ENCODE peak calls at places on chromosomes 5 and 9, in ten cellular contexts. U is foreskin keratinocyte; K is GM10248; Y is WTC11; L is AG09309; G is fibroblast of villous mesenchyme; I is kidney epithelial cell; A is lower leg skin; Z is IMR-90; J is CD8-positive, alpha-beta T cell. N is an unnamed sample.
A peak's percentile ranks its signal among the peaks of the same experiment; 100 is the strongest.

GRCh38 chr5:72501475-72501874 is 5.7 kb downstream of the ZNF366 start:
- DNase-seq in L (no peak), G (no peak), A (no peak), Y (no peak), K (no peak), I (no peak), J (no peak), U (no peak), Z (peak; percentile 34), N (no peak)

GRCh38 chr9:133612816-133613215 is 3.6 kb upstream of the FAM163B start:
- DNase-seq in G (no peak), Y (no peak), I (no peak), L (no peak), Z (no peak), U (no peak), K (no peak), A (no peak), J (no peak), N (no peak)

GRCh38 chr9:94443039-94443722 is 111.7 kb upstream of the PCAT7 start:
- DNase-seq in A (no peak), G (no peak), K (no peak), Z (no peak), L (no peak), J (no peak), I (peak; percentile 44), Y (no peak), U (no peak), N (no peak)

GRCh38 chr5:178590141-178590923 is at the start of gene COL23A1:
- DNase-seq in U (no peak), Z (peak; percentile 43), A (peak; percentile 88), L (no peak), J (peak; percentile 63), K (peak; percentile 59), I (no peak), Y (peak; percentile 70), G (peak; percentile 50), N (no peak)

GRCh38 chr5:160311491-160312138 is 749 bp downstream of the CCNJL start:
- DNase-seq in L (no peak), A (no peak), U (no peak), I (no peak), Y (peak; percentile 14), Z (no peak), J (no peak), K (no peak), G (no peak), N (no peak)

GRCh38 chr5:159094745-159095144 is 5.0 kb downstream of the EBF1 start:
- DNase-seq in L (peak; percentile 34), K (no peak), A (peak; percentile 95), J (peak; percentile 80), I (no peak), Z (peak; percentile 69), Y (peak; percentile 17), U (peak; percentile 45), G (peak; percentile 87), N (peak; percentile 74)

GRCh38 chr5:150428106-150428876 is 15.6 kb upstream of the CD74 start:
- DNase-seq in Y (no peak), A (peak; percentile 89), U (no peak), J (no peak), K (no peak), I (no peak), Z (no peak), G (peak; percentile 86), L (no peak), N (no peak)

GRCh38 chr9:128713411-128713780 is 10.5 kb downstream of the ZDHHC12 start:
- DNase-seq in G (no peak), Z (no peak), U (no peak), K (no peak), L (no peak), A (no peak), Y (no peak), I (no peak), J (no peak), N (no peak)

GRCh38 chr5:92641031-92641962 is 939.7 kb downstream of the NR2F1-AS1 start:
- DNase-seq in L (peak; percentile 58), K (no peak), G (peak; percentile 87), J (no peak), Y (no peak), A (no peak), I (peak; percentile 44), U (peak; percentile 26), Z (peak; percentile 66), N (no peak)

GRCh38 chr9:13035822-13036221 is 243.7 kb downstream of the MPDZ start:
- DNase-seq in I (no peak), K (no peak), G (no peak), Y (no peak), A (no peak), Z (no peak), J (no peak), L (no peak), U (no peak), N (no peak)

GRCh38 chr9:86997158-86997557 is 49.9 kb upstream of the GAS1 start:
- DNase-seq in G (no peak), L (no peak), A (no peak), Z (no peak), I (no peak), J (no peak), Y (no peak), K (no peak), U (no peak), N (no peak)

GRCh38 chr5:98570010-98570409 is 203.5 kb upstream of the RGMB start:
- DNase-seq in U (no peak), I (no peak), A (no peak), Y (no peak), G (peak; percentile 79), J (no peak), L (no peak), K (no peak), Z (peak; percentile 82), N (no peak)

GRCh38 chr9:761793-762190 is 79.7 kb upstream of the DMRT1 start:
- DNase-seq in L (no peak), I (no peak), A (no peak), U (no peak), K (no peak), Z (no peak), Y (no peak), G (no peak), J (no peak), N (no peak)

GRCh38 chr9:68698943-68699509 is 6.0 kb upstream of the PIP5K1B start:
- DNase-seq in L (no peak), G (no peak), Z (no peak), I (no peak), J (no peak), A (no peak), K (no peak), U (no peak), Y (no peak), N (no peak)

GRCh38 chr5:149130121-149130931 is 11.0 kb upstream of the ABLIM3 start:
- DNase-seq in I (no peak), Y (no peak), U (no peak), K (no peak), G (no peak), A (no peak), L (no peak), Z (peak; percentile 49), J (no peak), N (no peak)
- TF ChIP-seq CTCF in I (peak; percentile 46), Y (no peak), U (peak; percentile 61), K (no peak), G (peak; percentile 58), A (no peak), L (peak; percentile 51), Z (peak; percentile 56), J (no peak), N (no peak)

GRCh38 chr9:130626249-130626982 is 38.0 kb upstream of the PRDM12 start:
- DNase-seq in L (no peak), U (no peak), G (no peak), Y (no peak), Z (no peak), K (no peak), A (peak; percentile 62), J (no peak), I (no peak), N (no peak)
- TF ChIP-seq CTCF in L (peak; percentile 8), U (no peak), G (no peak), Y (no peak), Z (peak; percentile 29), K (no peak), A (no peak), J (no peak), I (no peak), N (no peak)

DNA sequence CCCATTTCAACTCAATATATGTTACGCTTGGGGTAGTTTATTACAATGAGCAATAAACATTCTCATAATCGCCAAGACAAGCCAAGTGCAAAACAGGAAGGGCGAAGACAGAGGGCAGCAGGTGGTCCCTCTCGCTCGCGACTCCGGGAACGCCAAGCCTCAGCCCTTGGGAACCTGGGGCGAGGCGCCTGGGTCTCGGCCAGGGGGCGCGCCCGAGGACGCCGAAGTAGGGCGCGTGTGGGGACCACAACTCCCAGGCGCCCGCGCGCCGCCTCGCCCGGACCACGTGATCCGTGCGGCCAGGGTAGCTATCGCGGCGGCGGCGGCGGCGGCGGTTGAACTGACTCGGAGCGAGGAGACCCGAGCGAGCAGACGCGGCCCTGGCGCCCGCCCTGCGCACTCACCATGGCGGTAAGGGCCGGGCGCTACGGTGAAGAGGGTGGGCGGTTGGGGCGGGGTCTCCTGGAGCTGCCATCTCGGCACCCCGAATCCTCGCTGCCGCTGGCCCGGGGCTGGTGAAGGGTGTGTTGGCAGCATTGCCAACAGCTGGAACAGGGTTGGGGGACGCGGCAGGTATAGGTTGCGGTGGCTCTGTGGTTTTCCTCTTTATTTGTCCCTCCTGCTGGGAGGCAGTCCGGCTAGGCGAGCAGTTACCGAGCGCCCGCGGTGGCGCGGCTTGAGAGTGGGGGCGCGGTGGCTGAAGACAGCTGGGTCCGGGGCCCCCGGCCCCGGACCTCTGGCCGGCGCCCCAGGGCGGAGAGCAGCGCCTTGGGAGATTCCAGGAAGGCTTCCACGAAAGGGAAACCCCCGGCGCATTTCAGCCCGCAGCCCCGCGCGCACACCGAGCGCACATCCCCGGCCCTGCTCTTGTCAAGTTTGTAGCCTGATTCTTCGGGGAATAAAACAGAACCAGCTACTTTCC is at the start of gene SLC31A2:
- DNase-seq in L (peak; percentile 11), K (peak; percentile 91), U (peak; percentile 70), Z (peak; percentile 72), J (peak; percentile 89), I (peak; percentile 37), Y (peak; percentile 93), G (peak; percentile 88), A (peak; percentile 98), N (peak; percentile 84)
- TF ChIP-seq CTCF in L (peak; percentile 15), K (peak; percentile 61), U (peak; percentile 62), Z (peak; percentile 28), J (peak; percentile 33), I (peak; percentile 43), Y (no peak), G (peak; percentile 47), A (no peak), N (no peak)

GRCh38 chr5:84450617-84451414 is 66.1 kb upstream of the EDIL3 start:
- DNase-seq in K (peak; percentile 5), I (no peak), Y (no peak), U (no peak), G (no peak), J (no peak), L (no peak), Z (peak; percentile 20), A (no peak), N (no peak)
- TF ChIP-seq CTCF in K (no peak), I (peak; percentile 41), Y (no peak), U (peak; percentile 62), G (peak; percentile 39), J (no peak), L (peak; percentile 46), Z (peak; percentile 46), A (no peak), N (no peak)

GRCh38 chr5:134526483-134527155 is 1.1 kb downstream of the JADE2 start:
- DNase-seq in Z (no peak), K (peak; percentile 80), L (no peak), I (no peak), U (peak; percentile 82), G (no peak), A (peak; percentile 96), Y (peak; percentile 88), J (peak; percentile 80), N (peak; percentile 34)
- TF ChIP-seq CTCF in Z (peak; percentile 46), K (peak; percentile 38), L (peak; percentile 19), I (no peak), U (peak; percentile 55), G (peak; percentile 50), A (no peak), Y (peak; percentile 46), J (peak; percentile 21), N (no peak)

N was measured in omental fat pad.